ENCODE peak calls at places on chromosomes 16 and 17, in eight cellular contexts. C, U, X, B, G, F, A and L are unnamed samples.

GRCh38 chr16:12557808-12558207 is 245.9 kb downstream of the CPPED1 start:
- DNase-seq in C (no peak), U (no peak), X (no peak), B (no peak), G (no peak), F (no peak), A (no peak), L (no peak)

GRCh38 chr16:67151431-67152097 is 766 bp upstream of the B3GNT9 start:
- DNase-seq in C (peak; percentile 40), U (peak; percentile 20), X (no peak), B (peak; percentile 52), G (no peak), F (no peak), A (no peak), L (no peak)

GRCh38 chr17:74604200-74604599 is 12.1 kb upstream of the CD300LD start:
- DNase-seq in C (no peak), U (no peak), X (no peak), B (no peak), G (no peak), F (no peak), A (no peak), L (no peak)

GRCh38 chr16:75506567-75506966 is 11.3 kb upstream of the CHST6 start:
- DNase-seq in C (no peak), U (no peak), X (no peak), B (peak; percentile 73), G (peak; percentile 62), F (no peak), A (no peak), L (no peak)

GRCh38 chr17:21263351-21263750 is 10.1 kb upstream of the NATD1 start:
- DNase-seq in C (no peak), U (no peak), X (no peak), B (no peak), G (peak; percentile 42), F (no peak), A (no peak), L (no peak)

GRCh38 chr16:14454391-14454790 is 175.7 kb downstream of the PARN start:
- DNase-seq in C (no peak), U (no peak), X (peak; percentile 21), B (no peak), G (peak; percentile 38), F (no peak), A (no peak), L (no peak)

GRCh38 chr17:17028878-17029535 is 13.2 kb upstream of the MPRIP start:
- DNase-seq in C (peak; percentile 69), U (no peak), X (no peak), B (peak; percentile 62), G (no peak), F (no peak), A (no peak), L (no peak)

GRCh38 chr16:35525979-35526590 is 2066.7 kb downstream of the TP53TG3F start:
- DNase-seq in C (no peak), U (no peak), X (no peak), B (peak; percentile 6), G (no peak), F (no peak), A (no peak), L (no peak)

GRCh38 chr17:80477647-80478478 is 1.5 kb upstream of the NPTX1 start:
- DNase-seq in C (peak; percentile 82), U (peak; percentile 60), X (no peak), B (peak; percentile 70), G (peak; percentile 49), F (no peak), A (no peak), L (no peak)

GRCh38 chr16:66923866-66924265 is 1.5 kb downstream of the RRAD start:
- DNase-seq in C (no peak), U (no peak), X (no peak), B (no peak), G (no peak), F (no peak), A (no peak), L (no peak)

GRCh38 chr17:50421308-50422031 is 4.5 kb upstream of the ACSF2 start:
- DNase-seq in C (no peak), U (no peak), X (no peak), B (no peak), G (peak; percentile 23), F (no peak), A (no peak), L (no peak)

GRCh38 chr16:70391881-70392481 is 45.3 kb downstream of the DDX19A start:
- DNase-seq in C (no peak), U (no peak), X (no peak), B (peak; percentile 28), G (peak; percentile 69), F (no peak), A (peak; percentile 33), L (no peak)

GRCh38 chr17:61017317-61018001 is 339.8 kb downstream of the BCAS3 start:
- DNase-seq in C (no peak), U (no peak), X (no peak), B (no peak), G (no peak), F (no peak), A (no peak), L (no peak)

GRCh38 chr16:3096362-3096761 is 2.7 kb downstream of the ZSCAN10 start:
- DNase-seq in C (no peak), U (no peak), X (no peak), B (no peak), G (no peak), F (no peak), A (no peak), L (no peak)

GRCh38 chr16:3094289-3095027 is 4.6 kb downstream of the ZSCAN10 start:
- DNase-seq in C (peak; percentile 86), U (no peak), X (no peak), B (peak; percentile 69), G (peak; percentile 49), F (no peak), A (no peak), L (no peak)

GRCh38 chr16:3098459-3099394 is at the start of gene ZSCAN10:
- DNase-seq in C (peak; percentile 95), U (no peak), X (no peak), B (no peak), G (no peak), F (no peak), A (no peak), L (no peak)

GRCh38 chr16:3097266-3097665 is 1.8 kb downstream of the ZSCAN10 start:
- DNase-seq in C (peak; percentile 69), U (no peak), X (no peak), B (no peak), G (no peak), F (no peak), A (no peak), L (no peak)

DNA sequence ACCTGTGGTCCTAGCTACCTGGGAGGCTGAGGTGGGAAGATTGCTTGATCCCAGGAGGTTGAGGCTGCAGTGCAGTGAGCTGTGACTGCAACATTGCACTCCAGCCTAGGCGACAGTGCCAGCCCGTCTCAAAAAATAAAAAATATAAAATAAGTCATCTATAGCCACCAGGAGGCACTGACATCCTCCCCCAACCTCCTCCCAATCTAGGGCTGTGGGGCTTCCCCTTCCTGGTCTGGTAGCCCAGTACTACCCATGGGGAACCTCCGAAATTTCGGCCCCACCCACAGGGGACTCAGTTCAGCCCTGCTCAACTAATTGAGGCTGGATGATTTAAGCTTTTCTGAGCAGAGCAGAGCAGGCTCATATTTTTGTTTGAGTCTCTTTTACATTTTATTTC is 3.2 kb downstream of the ZSCAN10 start:
- DNase-seq in C (peak; percentile 63), U (no peak), X (no peak), B (peak; percentile 35), G (no peak), F (no peak), A (no peak), L (no peak)
- TF ChIP-seq CTCF in C (peak; percentile 45), U (no peak), X (no peak), B (peak; percentile 19), G (peak; percentile 24), F (no peak), A (peak; percentile 26), L (no peak)

DNA sequence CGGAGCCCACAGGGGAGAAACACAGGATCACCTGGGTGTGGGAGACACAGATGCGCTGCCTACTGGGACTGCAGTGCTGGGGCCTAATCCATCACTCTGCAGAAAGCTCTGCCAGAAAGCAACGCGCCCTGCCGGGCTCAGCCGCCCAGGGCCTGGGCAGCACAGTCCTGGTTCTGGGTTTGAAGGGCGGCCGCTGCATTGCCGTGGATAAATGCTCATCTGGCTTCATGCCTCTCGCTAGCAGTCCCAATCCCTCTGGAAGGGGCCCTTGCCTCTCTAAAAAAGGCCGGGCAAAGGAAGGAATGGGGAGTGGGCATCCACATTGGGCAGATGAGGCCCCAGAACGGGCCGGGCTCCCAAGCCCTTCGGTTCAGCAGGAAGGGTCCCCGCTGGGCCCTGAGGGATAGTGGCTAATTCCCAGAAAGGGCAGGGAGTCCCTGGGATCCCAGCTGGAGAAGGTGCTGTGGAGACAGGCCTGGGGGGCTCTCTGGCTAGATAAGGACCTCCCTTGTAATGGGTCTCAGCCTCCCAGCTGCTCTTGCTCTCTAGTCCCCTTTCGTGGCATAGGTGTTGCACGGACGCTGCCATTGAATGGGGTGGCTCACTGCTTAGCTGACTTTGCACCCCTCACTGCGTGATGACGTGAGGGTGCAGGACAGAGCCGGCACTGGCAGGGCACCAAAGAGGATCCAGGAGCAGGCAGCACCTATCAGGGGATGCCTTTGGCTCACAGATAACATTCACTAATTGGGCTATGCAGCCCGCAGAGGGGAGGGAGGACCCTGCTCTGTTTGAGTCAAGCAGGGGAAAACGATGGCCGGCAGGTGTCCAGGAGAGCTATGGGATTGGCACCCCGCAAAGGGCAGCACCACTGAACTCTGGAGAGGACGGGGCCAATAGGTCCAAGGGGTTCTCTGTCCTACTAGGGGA is 88.6 kb downstream of the PGS1 start:
- DNase-seq in C (no peak), U (no peak), X (no peak), B (no peak), G (no peak), F (no peak), A (no peak), L (no peak)
- H3K27ac ChIP-seq in C (no peak overlapping the region), U (no peak overlapping the region), X (no peak overlapping the region), B (no peak overlapping the region), G (no peak overlapping the region), F (no peak overlapping the region), A (no peak overlapping the region), L (no peak overlapping the region)

GRCh38 chr16:15707332-15707731 is 57.3 kb downstream of the NDE1 start:
- DNase-seq in C (no peak), U (no peak), X (no peak), B (no peak), G (no peak), F (no peak), A (no peak), L (no peak)

GRCh38 chr16:15703029-15703736 is 53.1 kb downstream of the NDE1 start:
- DNase-seq in C (no peak), U (no peak), X (no peak), B (no peak), G (no peak), F (no peak), A (no peak), L (no peak)

GRCh38 chr16:15705064-15705565 is 55.1 kb downstream of the NDE1 start:
- DNase-seq in C (no peak), U (no peak), X (no peak), B (no peak), G (no peak), F (no peak), A (no peak), L (no peak)

GRCh38 chr16:15701975-15702970 is 52.2 kb downstream of the NDE1 start:
- DNase-seq in C (no peak), U (no peak), X (no peak), B (no peak), G (peak; percentile 10), F (no peak), A (no peak), L (no peak)

GRCh38 chr16:15704545-15704987 is 54.5 kb downstream of the NDE1 start:
- DNase-seq in C (peak; percentile 86), U (peak; percentile 78), X (peak; percentile 32), B (peak; percentile 75), G (peak; percentile 79), F (no peak), A (peak; percentile 69), L (peak; percentile 19)
- TF ChIP-seq CTCF in C (peak; percentile 86), U (peak; percentile 58), X (peak; percentile 82), B (peak; percentile 86), G (peak; percentile 83), F (peak; percentile 59), A (peak; percentile 86), L (peak; percentile 71)

GRCh38 chr16:84302111-84302954 is 7.7 kb downstream of the WFDC1 start:
- DNase-seq in C (no peak), U (no peak), X (no peak), B (no peak), G (peak; percentile 19), F (no peak), A (no peak), L (no peak)
- H3K27ac ChIP-seq in C (no peak overlapping the region), U (no peak overlapping the region), X (peak overlapping the region; percentile 87), B (no peak overlapping the region), G (peak overlapping the region; percentile 13), F (peak overlapping the region; percentile 78), A (peak overlapping the region; percentile 72), L (peak overlapping the region; percentile 31)